ENCODE peak calls at places on chromosomes 6 and 20, in five cellular contexts. D is HCT116, U is hepatocyte, K is neural progenitor cell, V is MM.1S. F is an unnamed sample. For H3K27me3, the result is how much of the 10 kb centered on the place peaks cover.

GRCh38 chr6:51414361-51414760 is 595.7 kb downstream of the TFAP2B start:
- DNase-seq in D (no peak), U (no peak), K (no peak), V (no peak), F (no peak)

GRCh38 chr6:138099832-138100231 is 7.4 kb downstream of the PERP start:
- DNase-seq in D (no peak), U (peak), K (no peak), V (no peak), F (peak)

GRCh38 chr20:64148581-64148980 is 15.7 kb upstream of the MYT1 start:
- DNase-seq in D (no peak), U (no peak), K (no peak), V (no peak), F (no peak)

GRCh38 chr6:3263091-3263490 is 4.3 kb downstream of the PSMG4 start:
- DNase-seq in D (no peak), U (no peak), K (no peak), V (no peak), F (no peak)

GRCh38 chr6:42210551-42210950 is 7.1 kb downstream of the MRPS10 start:
- DNase-seq in D (no peak), U (no peak), K (no peak), V (no peak), F (no peak)

GRCh38 chr6:168117942-168118341 is 38.9 kb upstream of the FRMD1 start:
- DNase-seq in D (no peak), U (no peak), K (no peak), V (no peak), F (no peak)

GRCh38 chr6:36329798-36330291 is 6.8 kb downstream of the BNIP5 start:
- DNase-seq in D (no peak), U (no peak), K (peak), V (no peak), F (no peak)

GRCh38 chr20:5168582-5169396 is 42.0 kb downstream of the CDS2 start:
- DNase-seq in D (no peak), U (peak), K (no peak), V (no peak), F (peak)

GRCh38 chr6:53287336-53288225 is 61.2 kb downstream of the ELOVL5 start:
- DNase-seq in D (no peak), U (no peak), K (peak), V (no peak), F (no peak)

GRCh38 chr6:133041020-133041419 is 200.1 kb upstream of the EYA4 start:
- DNase-seq in D (no peak), U (no peak), K (no peak), V (no peak), F (no peak)

GRCh38 chr6:4707011-4707410 is 69.2 kb upstream of the CDYL start:
- DNase-seq in D (no peak), U (no peak), K (no peak), V (no peak), F (peak)

GRCh38 chr6:68238097-68238597 is 396.9 kb upstream of the ADGRB3 start:
- DNase-seq in D (no peak), U (no peak), K (no peak), V (no peak), F (no peak)

GRCh38 chr20:47814632-47815415 is 29.5 kb upstream of the SULF2 start:
- DNase-seq in D (no peak), U (no peak), K (no peak), V (no peak), F (no peak)

GRCh38 chr6:121670511-121670910 is 235.1 kb downstream of the GJA1 start:
- DNase-seq in D (no peak), U (no peak), K (no peak), V (no peak), F (peak)

DNA sequence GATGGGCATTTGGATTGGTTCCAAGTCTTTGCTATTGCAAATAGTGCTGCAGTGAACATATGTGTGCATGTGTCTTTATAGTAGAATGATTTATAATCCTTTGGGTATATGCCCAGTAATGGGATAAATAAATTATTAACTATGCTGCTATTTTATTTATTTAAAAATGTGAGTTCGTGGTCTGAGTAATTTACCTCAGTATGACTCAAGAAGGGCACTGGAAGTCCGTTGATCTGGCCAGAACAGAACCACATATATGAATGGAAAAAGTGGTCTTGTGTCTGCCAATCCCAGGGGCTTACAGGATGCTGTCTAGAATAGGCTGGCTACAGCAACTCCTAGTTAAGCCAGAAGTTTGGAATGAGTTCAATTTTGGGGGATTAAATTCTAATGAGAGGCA is 27.6 kb upstream of the HLA-C start:
- DNase-seq in D (no peak), U (no peak), K (no peak), V (no peak), F (no peak)
- H3K27me3 ChIP-seq in D (under half), U (under half), K (under half), V (under half), F (under half)

DNA sequence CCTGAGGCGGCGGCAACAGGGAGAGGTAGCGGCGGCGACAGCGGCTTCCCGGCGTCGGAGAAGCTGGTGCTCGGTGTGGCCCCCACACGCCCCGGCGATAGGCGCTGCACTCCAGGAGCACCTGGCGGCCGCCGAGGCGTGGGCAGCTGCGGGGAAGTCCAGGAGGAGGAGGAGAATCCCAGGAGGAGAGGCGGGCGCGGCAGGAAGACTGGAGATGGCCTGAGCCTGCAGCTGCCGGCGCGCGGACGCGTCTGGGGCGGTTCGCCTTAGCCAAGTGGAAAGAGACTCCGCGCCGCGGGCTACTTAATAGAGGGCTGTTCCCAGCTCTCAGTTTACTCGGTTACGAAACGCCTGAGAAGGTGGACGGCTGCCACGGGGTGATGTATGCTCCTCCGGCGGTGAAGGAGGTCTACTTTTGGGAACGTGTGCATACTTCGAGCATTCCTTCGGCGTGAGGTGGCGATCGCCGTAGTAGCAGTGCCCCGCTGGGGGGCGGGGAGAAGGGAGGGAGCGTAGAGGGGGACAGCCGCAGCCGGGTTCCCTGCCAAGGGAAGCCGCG is at the start of gene COL12A1:
- DNase-seq in D (peak), U (peak), K (peak), V (no peak), F (peak)
- H3K4me3 ChIP-seq in D (peak), U (peak), K (peak), V (peak), F (peak)

GRCh38 chr6:118876201-118876600 is 17.8 kb upstream of the ASF1A start:
- DNase-seq in D (no peak), U (no peak), K (no peak), V (no peak), F (peak)

GRCh38 chr6:118875672-118876071 is 18.3 kb upstream of the ASF1A start:
- DNase-seq in D (no peak), U (no peak), K (no peak), V (no peak), F (no peak)

GRCh38 chr6:118873239-118873638 is 20.7 kb upstream of the ASF1A start:
- DNase-seq in D (no peak), U (no peak), K (no peak), V (no peak), F (no peak)

GRCh38 chr6:118877806-118878205 is 16.1 kb upstream of the ASF1A start:
- DNase-seq in D (no peak), U (no peak), K (no peak), V (no peak), F (no peak)

GRCh38 chr6:118876814-118877213 is 17.1 kb upstream of the ASF1A start:
- DNase-seq in D (no peak), U (no peak), K (no peak), V (no peak), F (peak)
- TF ChIP-seq EZH2phosphoT487 in D (no peak), U (no peak), K (no peak), V (no peak), F (no peak)

DNA sequence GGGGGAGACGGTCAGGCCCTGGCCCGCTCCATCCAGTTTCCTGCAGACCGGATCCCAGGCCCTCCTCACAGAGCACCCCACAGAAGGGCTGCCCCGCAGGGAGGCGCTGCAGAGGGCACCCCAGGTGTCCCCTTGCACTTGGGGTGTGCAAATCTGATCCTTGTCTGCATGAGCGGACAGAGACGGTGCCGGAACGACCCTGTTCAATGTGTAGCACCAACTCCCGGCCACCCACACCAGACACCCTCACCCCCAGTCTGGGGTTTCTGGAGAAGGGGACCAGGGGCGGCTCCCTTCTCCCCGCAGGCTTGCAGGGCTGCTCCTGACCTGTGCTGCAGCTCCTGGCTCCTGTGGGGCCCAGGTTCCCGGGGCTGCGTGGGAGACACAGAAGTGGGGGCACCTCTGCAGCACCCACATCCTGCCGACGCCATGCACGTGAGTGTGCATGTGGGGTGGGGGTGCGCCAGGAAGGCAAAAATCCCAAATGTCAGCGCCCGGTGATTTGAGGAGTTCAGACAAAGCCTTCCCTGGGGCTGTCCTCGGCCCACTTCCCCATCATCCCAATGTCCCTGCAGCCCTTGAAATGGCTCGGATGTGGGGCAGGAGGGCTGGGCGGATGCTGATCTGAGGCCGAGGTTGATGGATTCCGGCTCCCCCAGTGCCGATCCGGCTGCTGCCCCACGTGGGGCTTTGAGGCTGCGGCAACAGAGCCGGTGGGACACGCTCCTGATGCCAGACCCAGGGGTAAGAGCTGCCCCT is 85.3 kb upstream of the BHLHE23 start:
- DNase-seq in D (no peak), U (no peak), K (no peak), V (no peak), F (no peak)
- H3K27me3 ChIP-seq in D (under half), U (under half), K (under half), V (half or more), F (under half)

GRCh38 chr6:24807584-24807983 is 8.9 kb upstream of the ARMH2 start:
- DNase-seq in D (no peak), U (no peak), K (no peak), V (no peak), F (no peak)
- H3K4me3 ChIP-seq in D (no peak), U (no peak), K (no peak), V (no peak), F (no peak)

DNA sequence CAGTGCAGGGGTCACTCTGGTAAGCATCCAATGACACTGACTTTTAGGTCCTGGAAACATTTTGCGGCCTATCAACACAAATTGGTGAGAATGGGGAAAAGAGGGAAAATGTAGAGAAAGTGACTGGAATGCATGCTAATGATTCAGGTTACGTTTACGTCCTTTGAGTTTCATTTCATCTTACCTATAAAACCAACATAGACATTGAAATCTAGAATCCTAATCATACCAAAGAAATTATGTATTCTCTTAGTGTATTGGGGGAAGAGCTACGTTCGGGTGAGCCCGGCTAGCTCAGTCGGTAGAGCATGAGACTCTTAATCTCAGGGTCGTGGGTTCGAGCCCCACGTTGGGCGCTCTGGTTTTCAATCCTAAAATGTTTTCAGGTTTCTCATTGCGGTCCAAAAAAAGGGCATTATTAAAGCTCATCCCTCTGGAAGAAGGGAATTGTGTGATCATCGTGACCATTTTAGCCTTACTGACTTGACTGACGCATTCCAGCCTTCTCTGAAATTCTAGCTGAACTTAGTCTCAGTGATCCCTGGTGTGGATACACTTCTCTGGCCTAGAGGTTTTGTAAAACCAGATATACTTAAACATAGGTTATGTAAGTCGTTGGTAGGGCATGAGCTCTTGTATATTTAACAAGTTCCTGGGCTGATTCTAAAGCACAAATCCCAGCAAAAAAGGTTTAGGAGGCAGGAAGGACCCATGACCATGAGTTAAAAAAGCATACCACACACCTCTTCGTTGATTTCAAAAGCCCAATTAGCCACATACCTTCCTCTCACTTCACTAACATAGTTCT is 18.3 kb downstream of the HMGN4 start:
- DNase-seq in D (peak), U (peak), K (peak), V (no peak), F (peak)
- TF ChIP-seq EZH2phosphoT487 in D (no peak), U (no peak), K (no peak), V (no peak), F (no peak)

DNA sequence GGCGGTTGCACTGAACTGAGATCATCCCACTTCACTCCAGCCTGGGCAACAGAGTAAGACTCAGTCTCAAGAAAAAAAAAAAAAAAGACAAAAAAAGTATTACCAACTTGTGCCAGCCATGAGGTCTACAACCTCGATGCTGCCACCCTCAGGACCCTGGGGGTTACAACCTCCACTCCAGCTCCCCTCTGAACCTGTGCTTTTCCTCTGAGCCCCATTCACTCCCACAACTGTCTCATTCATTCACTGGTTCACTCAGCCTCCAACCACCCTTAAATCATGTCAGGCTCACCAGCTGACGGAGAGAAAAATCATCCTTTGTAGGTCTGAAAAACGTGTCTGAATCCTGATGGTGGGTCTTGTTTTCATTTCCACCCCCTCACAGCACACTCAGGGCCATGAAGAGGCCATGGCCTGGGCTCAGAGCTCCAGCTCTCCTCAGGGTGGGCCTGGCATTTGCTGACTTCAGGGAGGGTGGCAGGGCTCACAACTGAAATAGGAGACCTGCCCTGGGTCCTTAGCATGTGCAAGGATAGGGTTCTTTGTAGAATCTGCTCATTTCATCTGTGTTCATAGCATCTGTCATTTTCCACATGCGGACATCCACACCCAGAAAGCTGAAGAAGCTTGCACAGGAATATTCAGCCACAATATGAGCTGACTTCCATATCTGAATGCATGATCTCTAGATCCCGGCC is 1.9 kb upstream of the ULBP1 start:
- DNase-seq in D (peak), U (no peak), K (peak), V (peak), F (peak)
- H3K27me3 ChIP-seq in D (under half), U (half or more), K (half or more), V (half or more), F (under half)

GRCh38 chr20:50115041-50115512 is 2.1 kb upstream of the UBE2V1 start:
- DNase-seq in D (no peak), U (no peak), K (no peak), V (no peak), F (no peak)
- H3K4me3 ChIP-seq in D (peak), U (peak), K (peak), V (peak), F (peak)

GRCh38 chr20:50335105-50335504 is 144.5 kb downstream of the CEBPB start:
- DNase-seq in D (peak), U (peak), K (peak), V (no peak), F (peak)
- TF ChIP-seq EZH2phosphoT487 in D (no peak), U (no peak), K (no peak), V (no peak), F (no peak)

F was measured in GM23248.